ENCODE peak calls at places on chromosomes 12 and 14, in nine cellular contexts. E, W, K, N, B, H, D, P and T are unnamed samples.

GRCh38 chr12:53198470-53199110 is 8.5 kb downstream of the ITGB7 start:
- DNase-seq in W (no peak), P (no peak), E (no peak), H (no peak), D (no peak), K (no peak), B (no peak), N (no peak), T (no peak)

GRCh38 chr12:118397693-118398440 is 21.5 kb downstream of the SUDS3 start:
- DNase-seq in K (no peak), H (no peak), P (no peak), D (no peak), N (no peak), E (no peak), W (no peak), B (peak), T (no peak)

GRCh38 chr12:115037830-115038229 is 353.9 kb upstream of the TBX3 start:
- DNase-seq in P (no peak), H (no peak), W (no peak), B (peak), D (no peak), N (no peak), K (no peak), E (no peak), T (no peak)

GRCh38 chr14:104177411-104177810 is 39.0 kb downstream of the KIF26A start:
- DNase-seq in H (no peak), K (no peak), E (no peak), B (no peak), D (no peak), N (no peak), W (no peak), P (no peak), T (no peak)

GRCh38 chr12:6158749-6159148 is 34.3 kb upstream of the VWF start:
- DNase-seq in B (no peak), H (no peak), K (no peak), P (no peak), D (no peak), W (no peak), E (no peak), N (no peak), T (no peak)

GRCh38 chr12:56632701-56633464 is 2.8 kb upstream of the BAZ2A start:
- DNase-seq in B (no peak), N (no peak), W (no peak), E (no peak), H (no peak), K (no peak), D (no peak), P (no peak), T (no peak)

GRCh38 chr12:113247123-113248045 is 26.1 kb downstream of the TPCN1 start:
- DNase-seq in B (peak), E (no peak), P (no peak), N (no peak), D (no peak), K (no peak), H (peak), W (no peak), T (no peak)

GRCh38 chr14:97065305-97066067 is 268.3 kb downstream of the VRK1 start:
- DNase-seq in K (no peak), D (no peak), B (no peak), W (no peak), E (no peak), P (no peak), H (peak), N (no peak), T (no peak)

GRCh38 chr12:65832217-65832616 is 7.9 kb downstream of the HMGA2 start:
- DNase-seq in P (no peak), B (no peak), E (no peak), H (no peak), K (no peak), W (no peak), N (no peak), D (no peak), T (no peak)

GRCh38 chr14:24042733-24043132 is 9.1 kb upstream of the CARMIL3 start:
- DNase-seq in D (no peak), E (no peak), H (no peak), B (no peak), N (no peak), P (no peak), W (no peak), K (no peak), T (no peak)